ENCODE peak calls at places on chromosome 2, in four cellular contexts. One of them, this sample, is unnamed.
A peak's percentile ranks its signal among the peaks of the same experiment; 100 is the strongest.

GRCh38 chr2:139478191-139478914 is 698.2 kb upstream of the NXPH2 start:
- DNase-seq in IMR-90: no peak
- DNase-seq in K562: no peak
- DNase-seq in GM12878: no peak
- DNase-seq in this sample: peak; percentile 0

GRCh38 chr2:122669627-122670026 is 914.2 kb downstream of the TSN start:
- DNase-seq in IMR-90: no peak
- DNase-seq in K562: no peak
- DNase-seq in GM12878: no peak
- DNase-seq in this sample: no peak

GRCh38 chr2:8534729-8535397 is 147.0 kb upstream of the ID2 start:
- DNase-seq in IMR-90: peak; percentile 33
- DNase-seq in K562: peak; percentile 37
- DNase-seq in GM12878: no peak
- DNase-seq in this sample: no peak

GRCh38 chr2:168550670-168551069 is 94.6 kb downstream of the CERS6 start:
- DNase-seq in IMR-90: no peak
- DNase-seq in K562: no peak
- DNase-seq in GM12878: no peak
- DNase-seq in this sample: no peak

GRCh38 chr2:25473758-25474335 is 132.1 kb upstream of the DNMT3A start:
- DNase-seq in IMR-90: no peak
- DNase-seq in K562: no peak
- DNase-seq in GM12878: no peak
- DNase-seq in this sample: no peak

GRCh38 chr2:230447455-230448451 is 31.8 kb downstream of the SP100 start:
- DNase-seq in IMR-90: no peak
- DNase-seq in K562: no peak
- DNase-seq in GM12878: peak; percentile 84
- DNase-seq in this sample: no peak

GRCh38 chr2:6913415-6914157 is 3.6 kb upstream of the RNF144A start:
- DNase-seq in IMR-90: no peak
- DNase-seq in K562: no peak
- DNase-seq in GM12878: no peak
- DNase-seq in this sample: no peak

GRCh38 chr2:203195331-203195730 is 43.5 kb upstream of the CYP20A1 start:
- DNase-seq in IMR-90: no peak
- DNase-seq in K562: no peak
- DNase-seq in GM12878: no peak
- DNase-seq in this sample: no peak

DNA sequence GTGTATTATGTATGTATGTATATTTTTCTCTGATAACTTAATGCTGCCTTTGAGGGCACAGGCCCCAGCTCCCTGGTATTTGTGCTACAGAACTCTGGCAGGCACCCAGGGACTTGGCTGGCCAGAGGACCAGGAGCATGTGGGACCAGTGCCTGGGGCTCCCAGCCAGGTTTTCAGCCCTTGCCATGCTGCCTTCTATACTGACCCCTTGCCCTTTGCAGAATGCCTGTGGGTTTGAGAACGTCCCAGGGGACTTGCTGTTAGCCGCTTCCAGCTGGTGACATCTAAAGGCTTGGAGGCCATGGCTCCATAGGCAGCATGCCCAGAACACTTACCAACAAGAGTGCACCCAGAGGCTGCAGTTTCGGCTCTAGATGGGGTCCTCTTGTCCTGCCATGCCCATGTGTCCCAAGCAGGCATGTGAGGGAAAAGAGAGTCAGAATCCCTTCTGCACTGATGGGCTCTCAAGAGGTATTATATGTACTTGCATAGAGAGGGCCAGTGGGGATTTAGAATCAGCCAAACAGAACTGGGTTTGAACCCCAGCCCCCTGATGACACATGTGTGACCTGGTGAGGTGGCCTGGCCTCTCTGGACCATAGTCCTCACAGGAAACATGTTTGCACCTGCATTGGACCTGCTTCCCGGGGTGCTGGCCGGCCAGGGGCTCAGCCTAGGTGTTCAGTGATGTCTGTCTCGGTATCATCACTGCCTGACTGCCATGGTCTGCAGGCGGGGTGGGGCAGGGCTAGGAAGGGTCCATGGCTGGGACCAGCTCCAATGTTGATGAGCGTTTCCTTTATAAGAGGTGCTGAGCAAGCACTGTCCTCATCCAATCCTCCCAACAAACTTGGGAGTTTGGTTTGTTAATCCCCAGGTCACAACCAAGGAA is 119.2 kb upstream of the FHL2 start:
- DNase-seq in IMR-90: no peak
- DNase-seq in K562: no peak
- DNase-seq in GM12878: no peak
- DNase-seq in this sample: no peak
- TF ChIP-seq ELK1 in IMR-90: no peak
- TF ChIP-seq ELK1 in K562: no peak
- TF ChIP-seq ELK1 in GM12878: no peak
- TF ChIP-seq ELK1 in this sample: no peak

GRCh38 chr2:84486436-84487115 is 27.5 kb upstream of the SUCLG1 start:
- DNase-seq in IMR-90: peak; percentile 42
- DNase-seq in K562: no peak
- DNase-seq in GM12878: no peak
- DNase-seq in this sample: no peak
- TF ChIP-seq RCOR1 in IMR-90: no peak
- TF ChIP-seq RCOR1 in K562: no peak
- TF ChIP-seq RCOR1 in GM12878: no peak
- TF ChIP-seq RCOR1 in this sample: no peak

GRCh38 chr2:85772019-85772745 is 18.4 kb downstream of the ATOH8 start:
- DNase-seq in IMR-90: peak; percentile 100
- DNase-seq in K562: no peak
- DNase-seq in GM12878: no peak
- DNase-seq in this sample: peak; percentile 90
- TF ChIP-seq USF2 in IMR-90: no peak
- TF ChIP-seq USF2 in K562: no peak
- TF ChIP-seq USF2 in GM12878: no peak
- TF ChIP-seq USF2 in this sample: no peak

GRCh38 chr2:228410051-228410450 is 228.6 kb upstream of the SPHKAP start:
- DNase-seq in IMR-90: no peak
- DNase-seq in K562: no peak
- DNase-seq in GM12878: no peak
- DNase-seq in this sample: no peak

GRCh38 chr2:228409493-228409892 is 228.0 kb upstream of the SPHKAP start:
- DNase-seq in IMR-90: no peak
- DNase-seq in K562: no peak
- DNase-seq in GM12878: no peak
- DNase-seq in this sample: no peak

GRCh38 chr2:228408529-228409227 is 227.2 kb upstream of the SPHKAP start:
- DNase-seq in IMR-90: no peak
- DNase-seq in K562: no peak
- DNase-seq in GM12878: no peak
- DNase-seq in this sample: no peak

GRCh38 chr2:228407821-228408220 is 226.3 kb upstream of the SPHKAP start:
- DNase-seq in IMR-90: no peak
- DNase-seq in K562: no peak
- DNase-seq in GM12878: no peak
- DNase-seq in this sample: no peak
- TF ChIP-seq ELK1 in IMR-90: no peak
- TF ChIP-seq ELK1 in K562: no peak
- TF ChIP-seq ELK1 in GM12878: no peak
- TF ChIP-seq ELK1 in this sample: no peak

DNA sequence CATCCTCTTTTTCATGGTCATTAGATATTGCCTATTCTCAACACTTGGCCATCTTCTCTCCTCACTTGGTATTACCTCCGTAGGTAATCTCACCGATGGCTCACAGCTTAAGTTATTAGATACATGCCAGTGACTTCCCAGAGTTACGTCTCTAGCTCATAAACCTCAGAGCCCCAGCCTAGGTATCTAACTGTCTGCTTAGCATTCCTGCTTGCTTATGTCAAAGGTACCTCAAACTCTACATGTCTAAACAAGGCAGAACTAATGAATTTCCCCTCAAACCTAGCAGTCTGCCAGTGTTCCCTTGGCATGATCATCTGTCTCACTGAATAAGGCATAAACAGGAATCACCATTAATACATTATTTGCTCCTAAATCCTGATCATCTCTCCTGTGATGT is 27.7 kb upstream of the ZNF638 start:
- DNase-seq in IMR-90: no peak
- DNase-seq in K562: no peak
- DNase-seq in GM12878: no peak
- DNase-seq in this sample: no peak
- TF ChIP-seq RCOR1 in IMR-90: no peak
- TF ChIP-seq RCOR1 in K562: no peak
- TF ChIP-seq RCOR1 in GM12878: no peak
- TF ChIP-seq RCOR1 in this sample: no peak

DNA sequence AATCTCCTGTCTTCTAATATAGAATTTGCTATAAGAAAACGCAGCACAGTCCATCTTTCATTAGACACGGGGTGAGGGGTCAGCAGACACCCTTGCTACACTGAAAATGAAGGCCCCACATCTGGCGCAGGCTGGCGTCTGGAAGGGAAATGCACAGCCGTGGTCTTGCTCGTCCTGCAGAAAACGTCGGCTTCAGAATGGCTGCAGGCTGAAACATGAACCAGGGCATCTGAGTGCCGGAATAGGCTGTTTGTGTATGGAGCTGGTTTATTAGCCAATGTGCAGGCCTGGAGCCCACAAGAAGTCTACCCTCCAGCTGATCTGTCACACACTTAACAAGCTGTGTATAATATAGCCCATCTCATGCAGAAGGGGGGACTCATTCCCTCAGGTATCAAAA is 153.5 kb upstream of the SOX11 start:
- DNase-seq in IMR-90: no peak
- DNase-seq in K562: no peak
- DNase-seq in GM12878: no peak
- DNase-seq in this sample: no peak
- TF ChIP-seq USF2 in IMR-90: no peak
- TF ChIP-seq USF2 in K562: no peak
- TF ChIP-seq USF2 in GM12878: no peak
- TF ChIP-seq USF2 in this sample: no peak

GRCh38 chr2:101124684-101125366 is 26.4 kb downstream of the TBC1D8 start:
- DNase-seq in IMR-90: peak; percentile 76
- DNase-seq in K562: no peak
- DNase-seq in GM12878: no peak
- DNase-seq in this sample: peak; percentile 98
- TF ChIP-seq ELK1 in IMR-90: no peak
- TF ChIP-seq ELK1 in K562: no peak
- TF ChIP-seq ELK1 in GM12878: no peak
- TF ChIP-seq ELK1 in this sample: no peak

GRCh38 chr2:224513991-224514390 is 71.2 kb downstream of the CUL3 start:
- DNase-seq in IMR-90: peak; percentile 12
- DNase-seq in K562: no peak
- DNase-seq in GM12878: no peak
- DNase-seq in this sample: no peak
- TF ChIP-seq RCOR1 in IMR-90: no peak
- TF ChIP-seq RCOR1 in K562: no peak
- TF ChIP-seq RCOR1 in GM12878: no peak
- TF ChIP-seq RCOR1 in this sample: no peak

DNA sequence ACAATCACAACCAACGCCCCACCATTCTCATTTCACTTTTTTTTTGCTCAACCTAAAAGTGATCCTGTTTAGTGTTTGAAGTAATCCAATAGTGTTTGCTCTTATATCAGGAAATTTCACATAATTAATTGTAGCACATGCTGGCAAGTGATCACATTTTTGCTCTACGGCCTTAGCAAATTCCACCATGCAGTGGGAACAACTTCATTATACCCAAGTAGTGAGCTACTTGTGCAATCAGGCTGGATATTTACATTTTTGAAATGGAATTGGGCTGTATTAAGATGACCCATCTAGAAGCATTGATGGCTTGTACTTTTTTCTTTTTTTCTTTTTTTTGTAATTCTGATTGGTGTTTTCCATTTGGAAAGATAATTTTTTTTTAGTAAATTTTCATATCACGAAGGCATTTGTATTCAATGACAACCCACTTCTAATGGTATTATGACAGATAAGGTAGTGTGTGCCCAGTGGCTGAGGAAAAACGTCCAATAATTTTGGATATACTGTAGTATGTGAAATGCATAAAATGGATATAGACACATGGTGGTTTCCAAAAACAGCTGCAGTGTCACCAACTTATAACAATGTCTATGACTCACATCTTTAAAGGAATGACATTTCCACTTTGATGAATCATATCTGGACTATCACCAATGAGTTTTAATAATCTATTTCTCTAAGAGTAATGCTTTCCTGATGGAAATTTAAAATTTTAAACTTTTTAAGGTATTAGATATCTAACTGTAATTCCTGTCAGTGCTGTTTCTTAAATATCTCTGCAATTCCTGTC is 130.6 kb downstream of the COL6A3 start:
- DNase-seq in IMR-90: peak; percentile 84
- DNase-seq in K562: no peak
- DNase-seq in GM12878: no peak
- DNase-seq in this sample: no peak
- TF ChIP-seq USF2 in IMR-90: no peak
- TF ChIP-seq USF2 in K562: no peak
- TF ChIP-seq USF2 in GM12878: no peak
- TF ChIP-seq USF2 in this sample: no peak